ENCODE peak calls at places on chromosomes 6 and 20, in seven cellular contexts. V is neural progenitor cell, B is lower lobe of right lung, K is uterus, L is WTC11, A is H1, W is upper lobe of right lung. C is an unnamed sample.

GRCh38 chr6:28922004-28922840 is 1.6 kb downstream of the TRIM27 start:
- DNase-seq in V (no peak), B (no peak), K (no peak), L (no peak), A (no peak), W (no peak), C (no peak)

GRCh38 chr20:14189794-14190402 is 147.5 kb downstream of the FLRT3 start:
- DNase-seq in V (peak), B (no peak), K (no peak), L (no peak), A (no peak), W (no peak), C (no peak)

GRCh38 chr6:20202070-20202658 is 10.1 kb downstream of the MBOAT1 start:
- DNase-seq in V (no peak), B (no peak), K (no peak), L (no peak), A (no peak), W (no peak), C (no peak)

GRCh38 chr6:167948716-167949115 is 48.8 kb upstream of the KIF25 start:
- DNase-seq in V (no peak), B (no peak), K (no peak), L (no peak), A (no peak), W (no peak), C (no peak)

GRCh38 chr6:3315841-3316240 is 57.1 kb downstream of the PSMG4 start:
- DNase-seq in V (no peak), B (no peak), K (peak), L (no peak), A (no peak), W (no peak), C (no peak)

GRCh38 chr20:49647509-49647908 is 66.2 kb downstream of the B4GALT5 start:
- DNase-seq in V (no peak), B (no peak), K (no peak), L (no peak), A (no peak), W (no peak), C (no peak)

GRCh38 chr6:69816569-69816968 is 19.8 kb upstream of the LMBRD1 start:
- DNase-seq in V (no peak), B (no peak), K (no peak), L (no peak), A (no peak), W (no peak), C (peak)

GRCh38 chr6:85641916-85642773 is 541 bp downstream of the SYNCRIP start:
- DNase-seq in V (peak), B (peak), K (peak), L (peak), A (no peak), W (peak), C (peak)

GRCh38 chr6:132972971-132973370 is 158.6 kb downstream of the RPS12 start:
- DNase-seq in V (no peak), B (no peak), K (no peak), L (no peak), A (no peak), W (no peak), C (no peak)

GRCh38 chr20:20593447-20594170 is 118.8 kb downstream of the RALGAPA2 start:
- DNase-seq in V (peak), B (peak), K (no peak), L (peak), A (peak), W (no peak), C (no peak)

GRCh38 chr20:24097051-24097450 is 108.5 kb upstream of the GGTLC1 start:
- DNase-seq in V (peak), B (no peak), K (no peak), L (no peak), A (no peak), W (no peak), C (no peak)

GRCh38 chr6:34792605-34793500 is 970 bp downstream of the BLTP3A start:
- DNase-seq in V (peak), B (no peak), K (peak), L (peak), A (no peak), W (no peak), C (no peak)

GRCh38 chr20:37299718-37300529 is 10.5 kb downstream of the MANBAL start:
- DNase-seq in V (no peak), B (no peak), K (no peak), L (no peak), A (no peak), W (no peak), C (no peak)

GRCh38 chr20:59580208-59580980 is 23.9 kb upstream of the PHACTR3 start:
- DNase-seq in V (no peak), B (no peak), K (no peak), L (no peak), A (no peak), W (no peak), C (no peak)

GRCh38 chr20:56316051-56316450 is 42.7 kb upstream of the FAM210B start:
- DNase-seq in V (no peak), B (no peak), K (no peak), L (no peak), A (no peak), W (no peak), C (no peak)

GRCh38 chr20:20286061-20286460 is 81.8 kb upstream of the INSM1 start:
- DNase-seq in V (no peak), B (no peak), K (no peak), L (no peak), A (no peak), W (no peak), C (no peak)

GRCh38 chr20:56202493-56203077 is 45.9 kb upstream of the MC3R start:
- DNase-seq in V (no peak), B (no peak), K (no peak), L (no peak), A (no peak), W (no peak), C (no peak)

GRCh38 chr6:33492093-33492492 is 37.7 kb downstream of the ZBTB9 start:
- DNase-seq in V (peak), B (no peak), K (no peak), L (peak), A (no peak), W (no peak), C (no peak)

GRCh38 chr6:36387440-36388303 is at the start of gene ETV7:
- DNase-seq in V (peak), B (peak), K (peak), L (peak), A (no peak), W (peak), C (peak)

GRCh38 chr6:142485256-142485655 is 183.4 kb downstream of the ADGRG6 start:
- DNase-seq in V (no peak), B (no peak), K (no peak), L (no peak), A (no peak), W (no peak), C (no peak)

GRCh38 chr6:32940656-32941411 is at the start of gene HLA-DMB:
- DNase-seq in V (peak), B (peak), K (peak), L (peak), A (no peak), W (peak), C (peak)

GRCh38 chr6:72748759-72749158 is 126.9 kb downstream of the KCNQ5 start:
- DNase-seq in V (no peak), B (no peak), K (no peak), L (no peak), A (no peak), W (no peak), C (no peak)

GRCh38 chr6:161186173-161186769 is 87.6 kb downstream of the AGPAT4 start:
- DNase-seq in V (no peak), B (peak), K (no peak), L (no peak), A (no peak), W (peak), C (no peak)

GRCh38 chr20:50426865-50427739 is 83.1 kb upstream of the PTPN1 start:
- DNase-seq in V (no peak), B (no peak), K (no peak), L (no peak), A (no peak), W (no peak), C (no peak)

GRCh38 chr6:45289751-45290514 is 38.2 kb upstream of the RUNX2 start:
- DNase-seq in V (no peak), B (no peak), K (no peak), L (no peak), A (no peak), W (no peak), C (no peak)

DNA sequence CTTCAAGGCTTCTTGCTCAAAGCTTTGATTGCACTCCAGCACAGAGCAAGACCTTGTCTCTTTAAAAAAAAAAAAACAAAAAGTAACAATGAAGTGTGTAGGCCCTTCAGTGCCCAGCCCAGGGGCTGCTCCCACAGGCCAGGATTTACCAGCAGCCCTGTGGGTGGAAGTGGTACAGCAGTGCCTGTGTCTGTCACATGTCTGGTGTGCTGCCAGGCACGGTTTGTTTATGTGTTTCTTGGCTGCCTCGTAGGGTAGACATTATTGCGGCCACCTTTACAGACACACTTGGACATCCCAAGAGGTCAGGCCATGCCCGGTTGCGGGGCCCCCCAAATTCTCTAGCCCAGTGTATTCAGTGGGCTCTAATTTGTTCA is 12.7 kb downstream of the DYNLRB1 start:
- DNase-seq in V (no peak), B (peak), K (no peak), L (no peak), A (no peak), W (peak), C (no peak)
- TF ChIP-seq CTCF in V (no peak), B (no peak), K (no peak), L (no peak), A (no peak), W (peak), C (no peak)

GRCh38 chr6:124197148-124197547 is 393.5 kb downstream of the NKAIN2 start:
- DNase-seq in V (no peak), B (no peak), K (no peak), L (no peak), A (no peak), W (no peak), C (no peak)
- TF ChIP-seq CTCF in V (peak), B (no peak), K (no peak), L (no peak), A (no peak), W (no peak), C (no peak)

GRCh38 chr20:61737346-61737745 is 328.3 kb downstream of the TAF4 start:
- DNase-seq in V (no peak), B (peak), K (no peak), L (no peak), A (no peak), W (no peak), C (no peak)

GRCh38 chr20:61738601-61739069 is 327.0 kb downstream of the TAF4 start:
- DNase-seq in V (no peak), B (peak), K (no peak), L (no peak), A (no peak), W (no peak), C (no peak)

GRCh38 chr20:61739832-61740118 is 325.9 kb downstream of the TAF4 start:
- DNase-seq in V (no peak), B (no peak), K (no peak), L (no peak), A (no peak), W (no peak), C (no peak)

GRCh38 chr20:61737812-61738443 is 327.8 kb downstream of the TAF4 start:
- DNase-seq in V (no peak), B (peak), K (no peak), L (no peak), A (no peak), W (no peak), C (no peak)

DNA sequence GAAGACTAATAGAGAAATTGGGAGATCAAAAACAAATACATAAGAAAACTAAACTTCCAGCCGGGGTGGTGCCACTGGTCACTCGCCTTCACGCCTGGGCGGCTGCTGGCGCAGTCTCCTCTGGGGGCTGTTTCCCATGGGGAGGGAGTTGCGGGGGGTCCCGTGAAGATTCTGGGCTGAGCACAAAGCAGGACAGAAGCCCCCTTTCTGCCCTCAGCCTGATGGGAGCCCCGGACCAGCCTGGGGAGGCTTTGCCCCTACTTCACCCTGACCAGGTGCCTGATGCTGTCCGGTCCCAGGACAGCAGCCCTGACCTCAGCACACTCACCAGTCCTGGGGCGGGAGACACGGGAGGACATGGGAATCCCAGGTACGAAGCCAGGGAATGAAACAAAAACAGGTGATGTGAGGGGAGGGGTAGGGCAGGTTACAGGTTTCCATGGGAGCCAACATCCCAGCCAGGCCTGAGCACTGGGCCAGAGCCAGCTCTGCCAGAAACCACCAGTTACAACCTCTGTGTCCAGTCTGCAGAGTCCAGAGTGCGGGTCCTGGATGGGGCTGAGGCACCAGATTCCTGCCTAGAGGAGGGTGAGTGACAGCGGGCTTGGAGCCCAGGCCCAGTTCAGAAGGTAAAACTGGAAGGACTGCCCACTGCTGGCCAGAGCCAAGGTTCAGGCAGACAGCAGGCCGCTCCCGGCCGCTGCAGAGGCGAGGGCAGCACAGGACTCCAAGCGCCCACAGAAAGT is 326.4 kb downstream of the TAF4 start:
- DNase-seq in V (peak), B (peak), K (no peak), L (no peak), A (no peak), W (no peak), C (no peak)
- TF ChIP-seq CTCF in V (no peak), B (no peak), K (no peak), L (no peak), A (no peak), W (no peak), C (no peak)

DNA sequence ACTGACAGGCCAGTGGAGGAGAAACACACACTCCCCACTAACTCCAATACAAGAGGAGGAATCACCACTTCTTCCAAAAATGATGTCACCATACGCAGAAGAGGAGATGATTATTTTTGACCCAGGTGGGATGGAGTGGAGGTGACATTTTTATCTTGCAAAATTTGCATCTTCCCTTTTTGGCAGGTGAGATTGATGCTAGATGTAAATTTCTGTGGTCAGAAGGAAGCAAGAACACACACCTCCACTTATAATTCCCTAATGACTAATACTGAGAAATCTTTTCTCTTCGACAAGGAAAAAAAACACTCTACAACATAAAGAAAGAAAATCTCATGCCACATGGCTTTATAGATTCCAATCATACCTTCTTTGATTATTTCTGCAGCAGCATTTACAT is 182.1 kb upstream of the PHACTR1 start:
- DNase-seq in V (no peak), B (no peak), K (no peak), L (no peak), A (no peak), W (no peak), C (no peak)
- TF ChIP-seq CTCF in V (no peak), B (no peak), K (no peak), L (no peak), A (no peak), W (no peak), C (no peak)

DNA sequence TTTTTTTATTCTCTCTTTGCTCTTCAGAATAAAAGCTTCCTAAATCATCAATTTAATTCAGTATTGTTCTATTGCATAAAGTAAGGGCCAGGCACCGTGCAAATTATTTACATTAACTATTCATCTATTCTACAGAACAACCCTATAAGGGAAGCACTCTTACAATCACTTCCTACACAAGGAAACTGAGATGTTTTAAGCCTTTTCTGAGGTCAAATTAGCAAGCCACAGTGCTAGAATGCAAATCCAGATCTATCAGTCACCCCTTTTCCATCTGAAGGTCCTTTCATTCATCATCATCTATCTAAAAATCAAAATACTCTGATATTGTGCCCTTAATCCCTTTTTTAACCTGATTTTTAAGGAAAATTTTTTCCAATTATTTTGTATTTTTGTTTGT is 31.2 kb downstream of the FRK start:
- DNase-seq in V (no peak), B (no peak), K (no peak), L (no peak), A (no peak), W (no peak), C (no peak)
- TF ChIP-seq CTCF in V (no peak), B (no peak), K (no peak), L (no peak), A (no peak), W (no peak), C (no peak)

GRCh38 chr6:128888444-128889175 is 5.7 kb downstream of the LAMA2 start:
- DNase-seq in V (no peak), B (no peak), K (no peak), L (no peak), A (no peak), W (no peak), C (no peak)

GRCh38 chr6:128885381-128885780 is 2.4 kb downstream of the LAMA2 start:
- DNase-seq in V (no peak), B (no peak), K (no peak), L (no peak), A (no peak), W (no peak), C (no peak)

GRCh38 chr6:128882560-128882959 is 378 bp upstream of the LAMA2 start:
- DNase-seq in V (peak), B (no peak), K (no peak), L (no peak), A (no peak), W (no peak), C (no peak)

DNA sequence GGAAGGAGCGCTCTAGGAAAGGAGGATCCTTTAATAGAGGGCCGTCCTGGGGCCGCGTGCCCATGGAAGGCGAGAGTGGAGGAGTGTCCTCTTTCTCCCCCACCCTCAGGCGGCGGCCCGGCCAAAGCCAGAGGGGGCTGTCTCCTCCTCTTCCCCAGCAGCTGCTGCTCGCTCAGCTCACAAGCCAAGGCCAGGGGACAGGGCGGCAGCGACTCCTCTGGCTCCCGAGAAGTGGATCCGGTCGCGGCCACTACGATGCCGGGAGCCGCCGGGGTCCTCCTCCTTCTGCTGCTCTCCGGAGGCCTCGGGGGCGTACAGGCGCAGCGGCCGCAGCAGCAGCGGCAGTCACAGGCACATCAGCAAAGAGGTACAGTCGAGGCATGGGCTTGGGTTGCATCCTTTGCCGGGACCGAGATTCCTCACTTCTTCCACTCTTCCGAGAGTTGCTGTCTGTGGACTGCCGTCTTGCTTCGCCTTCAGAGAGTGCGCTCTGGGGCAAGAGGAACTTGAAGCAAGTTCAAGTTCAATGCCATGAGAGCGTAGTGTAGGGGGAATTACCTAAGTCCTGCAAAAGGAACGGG is at the start of gene LAMA2:
- DNase-seq in V (peak), B (peak), K (peak), L (peak), A (peak), W (peak), C (no peak)
- TF ChIP-seq CTCF in V (peak), B (no peak), K (peak), L (no peak), A (peak), W (no peak), C (no peak)

GRCh38 chr20:52539891-52540290 is 348.3 kb upstream of the ZFP64 start:
- DNase-seq in V (no peak), B (no peak), K (no peak), L (no peak), A (no peak), W (no peak), C (no peak)
- TF ChIP-seq CTCF in V (no peak), B (no peak), K (no peak), L (no peak), A (peak), W (no peak), C (no peak)

GRCh38 chr6:143510991-143511891 is at the start of gene FUCA2:
- DNase-seq in V (peak), B (peak), K (peak), L (peak), A (peak), W (peak), C (peak)

GRCh38 chr6:143515766-143516355 is 4.3 kb upstream of the FUCA2 start:
- DNase-seq in V (no peak), B (no peak), K (no peak), L (no peak), A (no peak), W (no peak), C (no peak)

GRCh38 chr6:143516700-143517446 is 5.4 kb upstream of the FUCA2 start:
- DNase-seq in V (no peak), B (no peak), K (no peak), L (no peak), A (no peak), W (no peak), C (no peak)

GRCh38 chr6:143514996-143515760 is 3.7 kb upstream of the FUCA2 start:
- DNase-seq in V (no peak), B (peak), K (no peak), L (no peak), A (no peak), W (no peak), C (no peak)

GRCh38 chr6:143513410-143513809 is 1.9 kb upstream of the FUCA2 start:
- DNase-seq in V (peak), B (peak), K (no peak), L (peak), A (no peak), W (peak), C (peak)
- TF ChIP-seq CTCF in V (peak), B (peak), K (peak), L (peak), A (peak), W (peak), C (peak)